ENCODE peak calls at places on chromosomes 4 and X, in four cellular contexts. I is epithelial cell of esophagus, J is dermis microvascular lymphatic vessel endothelial cell, A is pancreas. R is an unnamed sample.

GRCh38 chrX:117508021-117508420 is 608.6 kb downstream of the KLHL13 start:
- DNase-seq in J (no peak), A (no peak), I (no peak), R (no peak)

GRCh38 chrX:136646602-136647239 is 1.2 kb upstream of the CD40LG start:
- DNase-seq in I (no peak), J (no peak), A (no peak), R (no peak)

GRCh38 chrX:317424-318067 is 1.1 kb downstream of the GTPBP6 start:
- DNase-seq in I (no peak), A (no peak), J (no peak), R (no peak)

GRCh38 chr4:120209706-120210105 is 143.1 kb upstream of the MAD2L1 start:
- DNase-seq in A (no peak), J (no peak), I (no peak), R (no peak)

GRCh38 chr4:183147983-183148382 is 48.9 kb downstream of the WWC2 start:
- DNase-seq in I (no peak), A (no peak), J (no peak), R (no peak)

GRCh38 chr4:184270808-184271413 is 53.2 kb upstream of the ENPP6 start:
- DNase-seq in J (no peak), A (no peak), I (no peak), R (no peak)

GRCh38 chrX:30060718-30061117 is 154.6 kb upstream of the MAGEB2 start:
- DNase-seq in J (peak; percentile 0), I (peak; percentile 4), A (no peak), R (peak; percentile 9)

GRCh38 chrX:54237014-54237413 is 54.0 kb upstream of the FAM120C start:
- DNase-seq in J (no peak), I (no peak), A (no peak), R (no peak)

GRCh38 chr4:152659806-152660205 is 20.0 kb downstream of the TMEM154 start:
- DNase-seq in J (no peak), A (no peak), I (no peak), R (no peak)

GRCh38 chrX:24245201-24245600 is 68.7 kb downstream of the SUPT20HL2 start:
- DNase-seq in I (peak; percentile 79), A (no peak), J (no peak), R (no peak)

GRCh38 chrX:29687687-29688086 is 527.7 kb upstream of the MAGEB2 start:
- DNase-seq in A (no peak), I (peak; percentile 7), J (peak; percentile 20), R (peak; percentile 18)

GRCh38 chr4:110287130-110287529 is 88.7 kb upstream of the ELOVL6 start:
- DNase-seq in J (no peak), A (no peak), I (peak; percentile 94), R (no peak)

GRCh38 chrX:66638591-66639500 is at the start of gene EDA2R:
- DNase-seq in I (peak; percentile 92), A (peak; percentile 42), J (peak; percentile 34), R (peak; percentile 7)

R was measured in putamen.